ENCODE peak calls at places on chromosomes 3 and 15, in six cellular contexts. Y is SJSA1; V is HCT116; N is mesenchymal stem cell; H is naive thymus-derived CD4-positive, alpha-beta T cell; L is H9. U is an unnamed sample.

GRCh38 chr3:126423191-126424038 is 28.7 kb downstream of the CFAP100 start:
- DNase-seq in H (no peak), V (no peak), Y (no peak), N (no peak), L (no peak), U (no peak)

GRCh38 chr3:142844339-142844977 is 44.4 kb downstream of the PCOLCE2 start:
- DNase-seq in V (peak; percentile 48), N (peak; percentile 48), Y (no peak), H (no peak), L (no peak), U (peak; percentile 36)

GRCh38 chr15:85592148-85592547 is 202.6 kb downstream of the KLHL25 start:
- DNase-seq in H (no peak), V (no peak), L (no peak), Y (peak; percentile 68), N (peak; percentile 87), U (no peak)

GRCh38 chr3:9746330-9746729 is 3.4 kb upstream of the OGG1 start:
- DNase-seq in N (peak; percentile 72), Y (no peak), H (no peak), L (no peak), V (no peak), U (no peak)

GRCh38 chr15:42371125-42371524 is 11.8 kb downstream of the CAPN3 start:
- DNase-seq in V (peak; percentile 4), H (no peak), N (peak; percentile 35), Y (no peak), L (no peak), U (no peak)

GRCh38 chr3:124467980-124468902 is 262.0 kb upstream of the UMPS start:
- DNase-seq in Y (peak; percentile 56), V (peak; percentile 26), H (no peak), N (peak; percentile 56), L (peak; percentile 79), U (no peak)

GRCh38 chr3:15512173-15512572 is 9.3 kb downstream of the COLQ start:
- DNase-seq in Y (no peak), N (peak; percentile 23), V (no peak), H (no peak), L (no peak), U (no peak)

GRCh38 chr3:123078101-123078500 is 11.3 kb downstream of the PDIA5 start:
- DNase-seq in L (no peak), Y (no peak), N (no peak), V (no peak), H (no peak), U (no peak)

GRCh38 chr3:133931084-133931483 is 35.4 kb upstream of the RAB6B start:
- DNase-seq in L (peak; percentile 8), N (no peak), V (no peak), H (no peak), Y (no peak), U (no peak)

GRCh38 chr3:122014741-122015140 is 7.3 kb downstream of the ILDR1 start:
- DNase-seq in H (no peak), V (no peak), L (no peak), N (no peak), Y (no peak), U (no peak)

GRCh38 chr3:76051145-76051544 is 265.8 kb upstream of the ZNF717 start:
- DNase-seq in Y (no peak), H (no peak), N (no peak), V (no peak), L (no peak), U (no peak)

GRCh38 chr15:40958146-40958545 is 4.9 kb downstream of the CHAC1 start:
- DNase-seq in V (no peak), Y (no peak), L (no peak), N (no peak), H (no peak), U (no peak)

GRCh38 chr15:57732526-57733331 is 26.2 kb downstream of the POLR2M start:
- DNase-seq in L (peak; percentile 60), V (peak; percentile 48), Y (peak; percentile 55), H (no peak), N (peak; percentile 62), U (no peak)

GRCh38 chr3:167798443-167798842 is 62.9 kb downstream of the SERPINI1 start:
- DNase-seq in N (no peak), V (no peak), Y (no peak), H (no peak), L (no peak), U (no peak)

GRCh38 chr15:72599855-72600464 is 54.5 kb upstream of the GOLGA6B start:
- DNase-seq in N (peak; percentile 64), L (no peak), Y (peak; percentile 36), V (peak; percentile 47), H (no peak), U (no peak)

GRCh38 chr15:40239671-40240618 is 1.1 kb downstream of the PAK6 start:
- DNase-seq in H (no peak), L (no peak), N (no peak), V (no peak), Y (no peak), U (no peak)

GRCh38 chr3:119613872-119614271 is 16.2 kb downstream of the PLA1A start:
- DNase-seq in V (no peak), H (no peak), Y (no peak), L (no peak), N (no peak), U (no peak)

DNA sequence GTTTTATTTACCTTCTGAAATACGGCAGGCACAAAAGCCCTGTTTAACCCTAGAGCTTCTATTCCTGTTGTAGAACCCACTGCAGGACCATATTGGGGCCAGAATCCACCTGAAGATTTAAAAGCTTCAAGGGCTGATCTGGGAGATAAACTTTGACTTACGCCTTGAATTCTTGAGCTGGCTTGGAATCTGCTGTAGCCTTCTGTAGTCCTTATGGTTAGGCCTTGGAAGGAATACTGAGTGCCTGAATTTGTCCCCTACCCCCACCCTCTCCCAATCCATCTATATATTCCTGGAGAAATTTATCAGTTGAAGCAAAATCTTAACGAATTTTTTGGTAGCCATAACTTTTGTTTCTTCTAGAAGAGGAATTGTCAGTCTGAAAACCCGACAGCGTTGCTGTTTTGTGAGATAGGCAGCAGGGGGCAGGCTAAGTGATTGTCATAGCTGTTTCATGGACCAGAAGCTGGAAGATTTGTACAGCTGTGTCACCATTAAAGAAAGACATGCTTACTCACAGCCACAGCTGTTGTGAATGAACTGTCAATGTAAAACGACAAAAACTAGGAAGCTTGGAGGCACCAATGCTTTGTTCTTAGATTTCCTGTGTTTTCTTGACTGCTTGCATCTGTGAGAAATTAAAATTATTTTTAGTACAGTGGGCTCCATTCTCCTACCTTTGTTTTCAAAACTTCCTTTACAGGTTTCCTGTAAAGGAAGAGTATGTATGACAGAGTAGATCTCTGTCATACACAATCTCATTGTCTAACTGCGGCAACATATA is 12.8 kb downstream of the LXN start:
- DNase-seq in V (peak; percentile 33), L (peak; percentile 35), H (peak; percentile 23), N (peak; percentile 81), Y (peak; percentile 52), U (peak; percentile 14)
- H3K27ac ChIP-seq in V (no peak overlapping the region), L (no peak overlapping the region), H (no peak overlapping the region), N (no peak overlapping the region), Y (no peak overlapping the region), U (no peak overlapping the region)

GRCh38 chr3:170730071-170730812 is 139.8 kb downstream of the RPL22L1 start:
- DNase-seq in H (no peak), V (no peak), Y (no peak), N (peak; percentile 26), L (no peak), U (no peak)
- H3K27ac ChIP-seq in H (no peak overlapping the region), V (no peak overlapping the region), Y (no peak overlapping the region), N (no peak overlapping the region), L (no peak overlapping the region), U (no peak overlapping the region)

GRCh38 chr3:11553436-11554235 is 90.1 kb downstream of the VGLL4 start:
- DNase-seq in H (no peak), N (peak; percentile 40), Y (peak; percentile 27), L (no peak), V (no peak), U (no peak)

GRCh38 chr3:11551019-11551418 is 92.7 kb downstream of the VGLL4 start:
- DNase-seq in H (no peak), N (no peak), L (no peak), Y (no peak), V (no peak), U (no peak)

GRCh38 chr3:11554236-11554610 is 89.5 kb downstream of the VGLL4 start:
- DNase-seq in V (no peak), Y (no peak), H (no peak), L (no peak), N (no peak), U (no peak)

GRCh38 chr3:11554666-11555065 is 89.0 kb downstream of the VGLL4 start:
- DNase-seq in N (no peak), L (no peak), H (no peak), Y (no peak), V (no peak), U (no peak)

GRCh38 chr3:11552289-11553264 is 91.1 kb downstream of the VGLL4 start:
- DNase-seq in H (no peak), L (no peak), N (no peak), V (no peak), Y (no peak), U (no peak)
- H3K27ac ChIP-seq in H (no peak overlapping the region), L (no peak overlapping the region), N (no peak overlapping the region), V (no peak overlapping the region), Y (no peak overlapping the region), U (no peak overlapping the region)

GRCh38 chr3:152778001-152778400 is 56.9 kb upstream of the P2RY1 start:
- DNase-seq in V (no peak), L (no peak), N (no peak), Y (no peak), H (no peak), U (no peak)
- H3K27ac ChIP-seq in V (no peak overlapping the region), L (no peak overlapping the region), N (no peak overlapping the region), Y (no peak overlapping the region), H (no peak overlapping the region), U (no peak overlapping the region)

GRCh38 chr15:51866161-51866560 is 36.7 kb downstream of the TMOD3 start:
- DNase-seq in L (no peak), N (no peak), Y (no peak), V (no peak), H (no peak), U (no peak)
- H3K27ac ChIP-seq in L (no peak overlapping the region), N (peak overlapping the region; percentile 9), Y (peak overlapping the region; percentile 49), V (peak overlapping the region; percentile 91), H (no peak overlapping the region), U (peak overlapping the region; percentile 100)